ENCODE peak calls at places on chromosome 9, in four cellular contexts. One of them, this sample, is unnamed.

GRCh38 chr9:27073841-27074728 is 34.9 kb upstream of the TEK start:
- DNase-seq in spleen: no peak
- DNase-seq in A549: no peak
- DNase-seq in ovary: no peak
- DNase-seq in this sample: no peak

GRCh38 chr9:87570000-87570834 is 72.5 kb downstream of the DAPK1 start:
- DNase-seq in A549: no peak
- DNase-seq in spleen: no peak
- DNase-seq in ovary: no peak
- DNase-seq in this sample: peak; percentile 47

GRCh38 chr9:114335745-114336144 is 6.1 kb downstream of the ORM2 start:
- DNase-seq in ovary: no peak
- DNase-seq in spleen: no peak
- DNase-seq in A549: no peak
- DNase-seq in this sample: no peak

GRCh38 chr9:110116543-110116885 is 91.4 kb downstream of the C9orf152 start:
- DNase-seq in A549: peak; percentile 21
- DNase-seq in spleen: no peak
- DNase-seq in ovary: no peak
- DNase-seq in this sample: no peak

GRCh38 chr9:4116091-4116581 is 183.7 kb downstream of the GLIS3 start:
- DNase-seq in A549: no peak
- DNase-seq in spleen: no peak
- DNase-seq in ovary: no peak
- DNase-seq in this sample: no peak

GRCh38 chr9:111118256-111118950 is 80.1 kb upstream of the LPAR1 start:
- DNase-seq in ovary: no peak
- DNase-seq in A549: no peak
- DNase-seq in spleen: no peak
- DNase-seq in this sample: no peak

GRCh38 chr9:38046669-38047300 is 22.2 kb downstream of the SHB start:
- DNase-seq in ovary: no peak
- DNase-seq in A549: no peak
- DNase-seq in spleen: no peak
- DNase-seq in this sample: no peak

GRCh38 chr9:81632599-81632998 is 56.7 kb downstream of the TLE1 start:
- DNase-seq in A549: no peak
- DNase-seq in ovary: no peak
- DNase-seq in spleen: no peak
- DNase-seq in this sample: no peak

GRCh38 chr9:119533509-119533908 is 164.3 kb upstream of the BRINP1 start:
- DNase-seq in ovary: no peak
- DNase-seq in spleen: no peak
- DNase-seq in A549: no peak
- DNase-seq in this sample: no peak

GRCh38 chr9:16509946-16510504 is 360.4 kb downstream of the BNC2 start:
- DNase-seq in A549: no peak
- DNase-seq in ovary: no peak
- DNase-seq in spleen: no peak
- DNase-seq in this sample: no peak

GRCh38 chr9:23820731-23821399 is 5.2 kb downstream of the ELAVL2 start:
- DNase-seq in A549: no peak
- DNase-seq in ovary: no peak
- DNase-seq in spleen: no peak
- DNase-seq in this sample: no peak

GRCh38 chr9:107872457-107873192 is 383.1 kb upstream of the KLF4 start:
- DNase-seq in A549: no peak
- DNase-seq in spleen: no peak
- DNase-seq in ovary: no peak
- DNase-seq in this sample: no peak

GRCh38 chr9:81318571-81318970 is 370.8 kb downstream of the TLE1 start:
- DNase-seq in spleen: no peak
- DNase-seq in ovary: no peak
- DNase-seq in A549: peak; percentile 36
- DNase-seq in this sample: no peak

GRCh38 chr9:89247431-89248370 is 63.3 kb upstream of the CKS2 start:
- DNase-seq in spleen: no peak
- DNase-seq in A549: no peak
- DNase-seq in ovary: no peak
- DNase-seq in this sample: no peak

GRCh38 chr9:9299134-9299533 is 1313.7 kb downstream of the PTPRD start:
- DNase-seq in A549: no peak
- DNase-seq in spleen: no peak
- DNase-seq in ovary: no peak
- DNase-seq in this sample: no peak

GRCh38 chr9:70563437-70564204 is 149.2 kb upstream of the KLF9 start:
- DNase-seq in A549: no peak
- DNase-seq in spleen: no peak
- DNase-seq in ovary: no peak
- DNase-seq in this sample: peak; percentile 67

GRCh38 chr9:76905661-76905983 is 292 bp downstream of the PRUNE2 start:
- DNase-seq in spleen: no peak
- DNase-seq in A549: no peak
- DNase-seq in ovary: no peak
- DNase-seq in this sample: no peak

GRCh38 chr9:76176176-76176575 is 218.1 kb downstream of the RFK start:
- DNase-seq in ovary: no peak
- DNase-seq in A549: no peak
- DNase-seq in spleen: no peak
- DNase-seq in this sample: no peak

GRCh38 chr9:119986205-119986604 is 593.8 kb downstream of the CDK5RAP2 start:
- DNase-seq in spleen: no peak
- DNase-seq in A549: no peak
- DNase-seq in ovary: no peak
- DNase-seq in this sample: no peak

GRCh38 chr9:131402073-131402472 is 8.2 kb downstream of the PRRC2B start:
- DNase-seq in spleen: no peak
- DNase-seq in ovary: no peak
- DNase-seq in A549: no peak
- DNase-seq in this sample: no peak

GRCh38 chr9:89353989-89354388 is 35.7 kb downstream of the SECISBP2 start:
- DNase-seq in spleen: no peak
- DNase-seq in ovary: no peak
- DNase-seq in A549: peak; percentile 15
- DNase-seq in this sample: no peak

GRCh38 chr9:97309260-97309659 is 1.8 kb downstream of the CCDC180 start:
- DNase-seq in spleen: no peak
- DNase-seq in A549: no peak
- DNase-seq in ovary: no peak
- DNase-seq in this sample: no peak

GRCh38 chr9:121675969-121676822 is 24.8 kb downstream of the DAB2IP start:
- DNase-seq in spleen: peak; percentile 58
- DNase-seq in A549: no peak
- DNase-seq in ovary: peak; percentile 57
- DNase-seq in this sample: no peak

GRCh38 chr9:83362341-83362995 is 175.7 kb downstream of the FRMD3 start:
- DNase-seq in spleen: no peak
- DNase-seq in ovary: no peak
- DNase-seq in A549: no peak
- DNase-seq in this sample: no peak

GRCh38 chr9:76216161-76216649 is 178.0 kb downstream of the RFK start:
- DNase-seq in ovary: no peak
- DNase-seq in A549: peak; percentile 13
- DNase-seq in spleen: no peak
- DNase-seq in this sample: no peak

GRCh38 chr9:111759762-111760639 is 34.7 kb downstream of the SHOC1 start:
- DNase-seq in A549: peak; percentile 41
- DNase-seq in spleen: no peak
- DNase-seq in ovary: no peak
- DNase-seq in this sample: peak; percentile 66

GRCh38 chr9:88645172-88645868 is 110.3 kb downstream of the NXNL2 start:
- DNase-seq in spleen: no peak
- DNase-seq in ovary: no peak
- DNase-seq in A549: no peak
- DNase-seq in this sample: no peak

DNA sequence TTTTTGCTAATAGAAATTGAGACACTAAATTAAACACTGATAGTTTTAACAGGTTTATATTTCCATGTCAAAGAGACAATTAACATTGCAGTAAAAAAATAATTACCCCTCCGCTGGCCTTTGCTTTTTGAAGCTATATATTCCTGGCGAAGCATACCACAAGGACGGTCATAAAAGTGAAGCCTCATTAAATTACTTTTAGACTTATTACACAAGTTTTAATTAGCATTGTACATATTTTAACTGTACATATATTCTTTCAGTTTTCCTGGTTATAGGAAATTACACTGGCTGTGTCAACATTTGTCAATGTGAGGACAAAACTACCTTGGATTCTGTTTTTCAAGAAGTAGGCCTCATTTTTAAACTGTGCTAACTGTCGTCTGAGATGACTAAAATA is 1.2 kb downstream of the CDKN2A start:
- DNase-seq in ovary: no peak
- DNase-seq in A549: no peak
- DNase-seq in spleen: no peak
- DNase-seq in this sample: no peak
- TF ChIP-seq CTCF in ovary: no peak
- TF ChIP-seq CTCF in A549: no peak
- TF ChIP-seq CTCF in spleen: no peak
- TF ChIP-seq CTCF in this sample: no peak

GRCh38 chr9:93035821-93036351 is 22.6 kb upstream of the SUSD3 start:
- DNase-seq in A549: no peak
- DNase-seq in spleen: no peak
- DNase-seq in ovary: no peak
- DNase-seq in this sample: no peak
- TF ChIP-seq CTCF in A549: no peak
- TF ChIP-seq CTCF in spleen: no peak
- TF ChIP-seq CTCF in ovary: no peak
- TF ChIP-seq CTCF in this sample: no peak

GRCh38 chr9:124392254-124392653 is 23.0 kb downstream of the PSMB7 start:
- DNase-seq in A549: no peak
- DNase-seq in ovary: no peak
- DNase-seq in spleen: peak; percentile 81
- DNase-seq in this sample: no peak

GRCh38 chr9:124394596-124394995 is 20.6 kb downstream of the PSMB7 start:
- DNase-seq in ovary: no peak
- DNase-seq in A549: no peak
- DNase-seq in spleen: no peak
- DNase-seq in this sample: no peak

GRCh38 chr9:124394167-124394566 is 21.1 kb downstream of the PSMB7 start:
- DNase-seq in spleen: no peak
- DNase-seq in A549: no peak
- DNase-seq in ovary: no peak
- DNase-seq in this sample: no peak

GRCh38 chr9:124390812-124391658 is 24.2 kb downstream of the PSMB7 start:
- DNase-seq in ovary: no peak
- DNase-seq in spleen: no peak
- DNase-seq in A549: peak; percentile 71
- DNase-seq in this sample: no peak

DNA sequence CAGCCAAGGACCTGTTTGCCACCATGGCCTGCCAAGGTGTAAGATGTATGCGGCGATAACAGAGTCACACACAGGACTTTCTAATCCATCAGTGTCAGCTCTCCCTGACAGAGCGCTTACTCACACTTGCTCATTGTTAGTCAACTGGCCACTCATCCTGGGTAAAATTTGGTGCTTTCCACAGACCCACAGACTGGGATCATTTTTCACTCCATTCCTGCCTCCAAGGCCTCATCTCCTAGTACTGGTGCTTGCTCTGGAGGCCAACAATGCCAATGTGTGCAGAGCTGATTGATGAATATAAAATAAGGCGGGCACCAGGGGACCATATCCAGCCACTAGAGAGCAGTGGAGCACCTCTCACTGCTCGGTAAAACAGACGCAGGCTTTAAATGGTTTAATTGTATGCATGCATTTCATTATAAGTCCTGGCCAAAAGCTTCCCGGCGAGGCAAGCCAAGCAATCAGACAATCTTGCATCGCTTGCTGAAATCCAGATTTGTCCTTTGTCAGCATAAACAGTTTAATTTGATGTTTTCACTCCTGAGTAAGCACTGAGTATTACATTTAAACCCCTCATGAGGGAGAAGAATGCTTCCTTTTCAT is 22.3 kb downstream of the PSMB7 start:
- DNase-seq in spleen: no peak
- DNase-seq in ovary: no peak
- DNase-seq in A549: peak; percentile 89
- DNase-seq in this sample: no peak
- TF ChIP-seq CTCF in spleen: no peak
- TF ChIP-seq CTCF in ovary: no peak
- TF ChIP-seq CTCF in A549: peak; percentile 56
- TF ChIP-seq CTCF in this sample: no peak

GRCh38 chr9:7394007-7394774 is 405.4 kb downstream of the DMAC1 start:
- DNase-seq in A549: no peak
- DNase-seq in ovary: no peak
- DNase-seq in spleen: no peak
- DNase-seq in this sample: no peak
- TF ChIP-seq CTCF in A549: no peak
- TF ChIP-seq CTCF in ovary: no peak
- TF ChIP-seq CTCF in spleen: no peak
- TF ChIP-seq CTCF in this sample: no peak

GRCh38 chr9:115443890-115444289 is 325.9 kb upstream of the TNC start:
- DNase-seq in A549: no peak
- DNase-seq in spleen: no peak
- DNase-seq in ovary: no peak
- DNase-seq in this sample: no peak
- TF ChIP-seq CTCF in A549: no peak
- TF ChIP-seq CTCF in spleen: no peak
- TF ChIP-seq CTCF in ovary: no peak
- TF ChIP-seq CTCF in this sample: no peak

DNA sequence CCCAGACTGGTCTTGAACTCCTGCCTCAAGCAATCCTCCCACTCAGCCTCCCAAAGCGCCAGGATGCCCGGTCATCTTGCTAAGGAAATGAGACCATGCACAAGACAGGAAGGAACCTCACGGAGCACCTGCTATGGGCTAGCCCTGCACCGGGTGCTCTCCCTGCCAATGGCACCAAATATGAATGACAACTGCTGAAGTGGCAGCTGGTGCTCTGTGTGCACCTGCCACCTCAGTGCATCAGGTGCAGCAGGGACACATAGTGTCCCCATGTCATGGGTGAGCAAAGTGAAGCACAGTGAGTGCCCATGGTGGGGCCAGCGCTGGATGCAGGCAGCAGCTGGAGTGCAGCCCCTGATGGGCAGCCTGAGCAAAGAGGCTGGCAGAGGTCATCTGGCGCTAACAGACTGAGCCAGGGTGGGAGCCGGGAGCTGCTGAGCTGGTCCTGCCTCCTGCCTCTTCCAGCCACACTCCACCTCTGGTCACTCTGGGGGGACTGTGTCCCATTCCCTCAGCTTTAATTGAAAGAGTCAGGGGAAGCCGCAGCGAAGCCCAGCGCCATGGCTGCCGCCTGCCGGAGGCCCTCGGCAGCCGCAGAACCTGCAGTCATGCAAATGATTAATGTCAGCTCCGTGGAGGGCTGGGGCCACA is 46.4 kb downstream of the BARX1 start:
- DNase-seq in A549: no peak
- DNase-seq in spleen: peak; percentile 62
- DNase-seq in ovary: no peak
- DNase-seq in this sample: no peak
- TF ChIP-seq CTCF in A549: no peak
- TF ChIP-seq CTCF in spleen: no peak
- TF ChIP-seq CTCF in ovary: no peak
- TF ChIP-seq CTCF in this sample: peak; percentile 30

DNA sequence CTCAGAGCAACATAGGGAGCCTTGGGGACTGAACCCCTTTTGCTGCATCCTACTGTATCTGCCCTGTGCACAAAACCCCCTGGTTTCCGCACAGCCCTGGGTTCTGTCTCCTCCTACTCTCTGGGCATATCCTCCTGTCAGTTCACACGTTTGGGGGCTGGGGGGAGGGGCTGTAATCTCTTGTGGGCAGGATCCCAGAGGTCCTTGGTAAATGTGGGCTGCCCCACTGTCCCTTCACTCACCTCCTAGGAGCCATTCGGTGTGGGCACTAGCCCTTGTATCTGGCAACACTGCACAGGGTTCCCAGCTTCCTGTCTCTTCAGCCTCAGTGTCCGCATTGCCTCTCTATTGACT is 271.8 kb upstream of the DMAC1 start:
- DNase-seq in spleen: no peak
- DNase-seq in ovary: no peak
- DNase-seq in A549: no peak
- DNase-seq in this sample: no peak
- TF ChIP-seq CTCF in spleen: no peak
- TF ChIP-seq CTCF in ovary: no peak
- TF ChIP-seq CTCF in A549: no peak
- TF ChIP-seq CTCF in this sample: no peak